ENCODE peak calls at places on chromosomes 4 and X, in six cellular contexts. One of them, this sample, is unnamed. For H3K4me1 and H3K27me3, the result is how much of the 10 kb centered on the place peaks cover.

GRCh38 chrX:119734897-119735339 is 23.5 kb upstream of the SOWAHD start:
- DNase-seq in cardiac muscle cell: no peak
- DNase-seq in HCT116: no peak
- DNase-seq in hepatocyte: no peak
- DNase-seq in stomach: peak
- DNase-seq in SK-N-SH: peak
- DNase-seq in this sample: peak

GRCh38 chr4:24871176-24871575 is 41.7 kb downstream of the CCDC149 start:
- DNase-seq in cardiac muscle cell: no peak
- DNase-seq in HCT116: no peak
- DNase-seq in hepatocyte: no peak
- DNase-seq in stomach: no peak
- DNase-seq in SK-N-SH: no peak
- DNase-seq in this sample: no peak

GRCh38 chr4:57191523-57192034 is 81.4 kb upstream of the IGFBP7 start:
- DNase-seq in cardiac muscle cell: no peak
- DNase-seq in HCT116: no peak
- DNase-seq in hepatocyte: peak
- DNase-seq in stomach: no peak
- DNase-seq in SK-N-SH: no peak
- DNase-seq in this sample: no peak

GRCh38 chr4:184368731-184369130 is 105.6 kb downstream of the IRF2 start:
- DNase-seq in cardiac muscle cell: no peak
- DNase-seq in HCT116: no peak
- DNase-seq in hepatocyte: no peak
- DNase-seq in stomach: no peak
- DNase-seq in SK-N-SH: no peak
- DNase-seq in this sample: no peak

GRCh38 chr4:23035521-23036056 is 342.9 kb downstream of the GBA3 start:
- DNase-seq in cardiac muscle cell: no peak
- DNase-seq in HCT116: no peak
- DNase-seq in hepatocyte: no peak
- DNase-seq in stomach: no peak
- DNase-seq in SK-N-SH: no peak
- DNase-seq in this sample: no peak

GRCh38 chr4:24224446-24224845 is 334.6 kb upstream of the PPARGC1A start:
- DNase-seq in cardiac muscle cell: no peak
- DNase-seq in HCT116: no peak
- DNase-seq in hepatocyte: peak
- DNase-seq in stomach: no peak
- DNase-seq in SK-N-SH: no peak
- DNase-seq in this sample: no peak

GRCh38 chr4:31234494-31234893 is 514.3 kb downstream of the PCDH7 start:
- DNase-seq in cardiac muscle cell: no peak
- DNase-seq in HCT116: peak
- DNase-seq in hepatocyte: peak
- DNase-seq in stomach: no peak
- DNase-seq in SK-N-SH: no peak
- DNase-seq in this sample: no peak

GRCh38 chrX:134870419-134870818 is 120.4 kb upstream of the SMIM10 start:
- DNase-seq in cardiac muscle cell: no peak
- DNase-seq in HCT116: no peak
- DNase-seq in hepatocyte: no peak
- DNase-seq in stomach: no peak
- DNase-seq in SK-N-SH: no peak
- DNase-seq in this sample: no peak

GRCh38 chr4:182143822-182144620 is 99.2 kb upstream of the TENM3 start:
- DNase-seq in cardiac muscle cell: peak
- DNase-seq in HCT116: no peak
- DNase-seq in hepatocyte: peak
- DNase-seq in stomach: no peak
- DNase-seq in SK-N-SH: peak
- DNase-seq in this sample: peak

GRCh38 chrX:129493643-129494042 is 29.6 kb downstream of the SMARCA1 start:
- DNase-seq in cardiac muscle cell: no peak
- DNase-seq in HCT116: no peak
- DNase-seq in hepatocyte: no peak
- DNase-seq in stomach: no peak
- DNase-seq in SK-N-SH: no peak
- DNase-seq in this sample: no peak

GRCh38 chr4:183437452-183437851 is 7.0 kb upstream of the CDKN2AIP start:
- DNase-seq in cardiac muscle cell: no peak
- DNase-seq in HCT116: no peak
- DNase-seq in hepatocyte: no peak
- DNase-seq in stomach: no peak
- DNase-seq in SK-N-SH: no peak
- DNase-seq in this sample: no peak

GRCh38 chr4:54100607-54101189 is 735 bp downstream of the GSX2 start:
- DNase-seq in cardiac muscle cell: no peak
- DNase-seq in HCT116: no peak
- DNase-seq in hepatocyte: no peak
- DNase-seq in stomach: no peak
- DNase-seq in SK-N-SH: peak
- DNase-seq in this sample: peak

GRCh38 chr4:20359692-20360091 is 108.0 kb downstream of the SLIT2 start:
- DNase-seq in cardiac muscle cell: no peak
- DNase-seq in HCT116: no peak
- DNase-seq in hepatocyte: no peak
- DNase-seq in stomach: no peak
- DNase-seq in SK-N-SH: no peak
- DNase-seq in this sample: no peak

GRCh38 chr4:2424581-2424980 is 5.8 kb downstream of the CFAP99 start:
- DNase-seq in cardiac muscle cell: no peak
- DNase-seq in HCT116: no peak
- DNase-seq in hepatocyte: no peak
- DNase-seq in stomach: no peak
- DNase-seq in SK-N-SH: no peak
- DNase-seq in this sample: peak

GRCh38 chr4:141130947-141131545 is 2.2 kb downstream of the RNF150 start:
- DNase-seq in cardiac muscle cell: peak
- DNase-seq in HCT116: no peak
- DNase-seq in hepatocyte: no peak
- DNase-seq in stomach: no peak
- DNase-seq in SK-N-SH: peak
- DNase-seq in this sample: peak
- H3K4me1 ChIP-seq in cardiac muscle cell: under half
- H3K4me1 ChIP-seq in HCT116: under half
- H3K4me1 ChIP-seq in hepatocyte: under half
- H3K4me1 ChIP-seq in stomach: under half
- H3K4me1 ChIP-seq in SK-N-SH: under half
- H3K4me1 ChIP-seq in this sample: under half

DNA sequence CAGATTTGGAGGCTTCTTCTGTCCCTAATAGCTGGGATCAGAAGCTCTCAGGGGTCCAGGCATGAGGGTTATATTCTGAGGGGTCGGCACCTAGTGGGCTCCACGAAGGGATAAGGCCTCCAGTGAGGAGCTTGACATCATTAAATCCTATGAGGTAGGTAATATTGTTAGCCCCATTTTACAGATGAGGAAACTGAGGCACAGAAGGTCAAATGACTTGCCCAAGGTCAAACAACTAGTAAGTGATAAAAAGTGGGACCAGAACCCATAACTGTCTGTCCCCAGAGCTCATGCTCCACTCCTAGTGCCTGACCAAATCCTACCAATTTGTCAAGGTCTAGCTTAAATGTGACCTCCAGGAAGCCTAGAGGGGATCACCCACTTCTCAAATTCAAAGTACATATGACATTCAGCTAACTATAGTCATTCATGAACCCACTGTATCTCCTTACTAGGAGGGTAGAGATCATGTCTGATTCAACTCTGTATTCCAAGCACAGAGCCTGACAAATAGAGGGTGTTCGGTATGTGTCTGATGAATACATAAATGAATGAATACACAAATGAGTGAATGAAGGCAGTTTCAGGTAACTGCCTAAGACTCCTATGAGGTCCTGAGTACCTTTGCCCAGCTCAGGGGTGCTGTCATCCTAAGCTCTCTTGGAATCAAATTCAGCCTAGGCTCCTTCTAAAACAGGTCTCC is 43.3 kb downstream of the SMC1A start:
- DNase-seq in cardiac muscle cell: no peak
- DNase-seq in HCT116: no peak
- DNase-seq in hepatocyte: no peak
- DNase-seq in stomach: no peak
- DNase-seq in SK-N-SH: no peak
- DNase-seq in this sample: peak
- TF ChIP-seq CTCF in cardiac muscle cell: no peak
- TF ChIP-seq CTCF in HCT116: no peak
- TF ChIP-seq CTCF in hepatocyte: no peak
- TF ChIP-seq CTCF in stomach: no peak
- TF ChIP-seq CTCF in SK-N-SH: no peak
- TF ChIP-seq CTCF in this sample: no peak

GRCh38 chrX:109393859-109394258 is 88.0 kb downstream of the GUCY2F start:
- DNase-seq in cardiac muscle cell: no peak
- DNase-seq in HCT116: no peak
- DNase-seq in hepatocyte: no peak
- DNase-seq in stomach: no peak
- DNase-seq in SK-N-SH: no peak
- DNase-seq in this sample: no peak

GRCh38 chrX:109403927-109404326 is 78.0 kb downstream of the GUCY2F start:
- DNase-seq in cardiac muscle cell: no peak
- DNase-seq in HCT116: no peak
- DNase-seq in hepatocyte: no peak
- DNase-seq in stomach: no peak
- DNase-seq in SK-N-SH: no peak
- DNase-seq in this sample: peak

GRCh38 chrX:109399831-109400230 is 82.1 kb downstream of the GUCY2F start:
- DNase-seq in cardiac muscle cell: no peak
- DNase-seq in HCT116: no peak
- DNase-seq in hepatocyte: no peak
- DNase-seq in stomach: no peak
- DNase-seq in SK-N-SH: no peak
- DNase-seq in this sample: no peak
- H3K27me3 ChIP-seq in cardiac muscle cell: under half
- H3K27me3 ChIP-seq in HCT116: under half
- H3K27me3 ChIP-seq in hepatocyte: under half
- H3K27me3 ChIP-seq in stomach: under half
- H3K27me3 ChIP-seq in SK-N-SH: under half
- H3K27me3 ChIP-seq in this sample: under half

GRCh38 chrX:72001471-72001870 is 90.8 kb downstream of the NHSL2 start:
- DNase-seq in cardiac muscle cell: no peak
- DNase-seq in HCT116: no peak
- DNase-seq in hepatocyte: no peak
- DNase-seq in stomach: no peak
- DNase-seq in SK-N-SH: no peak
- DNase-seq in this sample: no peak
- H3K4me1 ChIP-seq in cardiac muscle cell: under half
- H3K4me1 ChIP-seq in HCT116: under half
- H3K4me1 ChIP-seq in hepatocyte: under half
- H3K4me1 ChIP-seq in stomach: under half
- H3K4me1 ChIP-seq in SK-N-SH: under half
- H3K4me1 ChIP-seq in this sample: under half

GRCh38 chrX:154460326-154460725 is 2.2 kb downstream of the PLXNA3 start:
- DNase-seq in cardiac muscle cell: no peak
- DNase-seq in HCT116: no peak
- DNase-seq in hepatocyte: no peak
- DNase-seq in stomach: no peak
- DNase-seq in SK-N-SH: peak
- DNase-seq in this sample: no peak
- TF ChIP-seq CTCF in cardiac muscle cell: no peak
- TF ChIP-seq CTCF in HCT116: no peak
- TF ChIP-seq CTCF in hepatocyte: no peak
- TF ChIP-seq CTCF in stomach: no peak
- TF ChIP-seq CTCF in SK-N-SH: no peak
- TF ChIP-seq CTCF in this sample: peak

DNA sequence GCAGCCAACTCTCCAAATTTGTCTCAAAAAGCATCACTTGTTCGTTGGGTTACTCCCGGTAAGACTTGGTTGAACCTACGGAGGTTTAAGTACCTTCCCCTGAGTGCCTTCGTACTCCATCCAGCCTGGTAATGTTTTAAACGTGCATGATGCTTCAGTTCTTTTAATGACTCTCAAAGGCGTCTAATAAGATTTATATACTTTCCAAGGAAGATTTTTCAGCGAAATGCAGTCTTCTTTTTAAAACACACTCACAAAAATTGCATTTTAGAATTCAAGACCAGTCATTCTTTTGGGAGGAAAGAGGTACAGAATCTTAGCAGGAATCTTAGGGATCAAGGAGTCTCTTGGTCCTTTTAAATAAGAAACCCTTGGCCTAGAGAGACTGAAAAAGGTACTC is 430 bp upstream of the TRPC3 start:
- DNase-seq in cardiac muscle cell: peak
- DNase-seq in HCT116: no peak
- DNase-seq in hepatocyte: no peak
- DNase-seq in stomach: no peak
- DNase-seq in SK-N-SH: no peak
- DNase-seq in this sample: no peak
- H3K27me3 ChIP-seq in cardiac muscle cell: under half
- H3K27me3 ChIP-seq in HCT116: under half
- H3K27me3 ChIP-seq in hepatocyte: half or more
- H3K27me3 ChIP-seq in stomach: under half
- H3K27me3 ChIP-seq in SK-N-SH: under half
- H3K27me3 ChIP-seq in this sample: under half